ENCODE peak calls at places on chromosome X, in seven cellular contexts. One of them, this sample, is unnamed.

GRCh38 chrX:103398321-103398937 is 22.1 kb downstream of the BEX3 start:
- DNase-seq in GM12878: no peak
- DNase-seq in PC-3: peak; percentile 74
- DNase-seq in GM23248: peak; percentile 88
- DNase-seq in H1: no peak
- DNase-seq in neural progenitor cell: no peak
- DNase-seq in fibroblast of lung: peak; percentile 88
- DNase-seq in this sample: peak; percentile 64

GRCh38 chrX:134670241-134670811 is 12.1 kb upstream of the PLAC1 start:
- DNase-seq in GM12878: no peak
- DNase-seq in PC-3: peak; percentile 91
- DNase-seq in GM23248: peak; percentile 84
- DNase-seq in H1: peak; percentile 7
- DNase-seq in neural progenitor cell: peak; percentile 3
- DNase-seq in fibroblast of lung: peak; percentile 66
- DNase-seq in this sample: no peak

GRCh38 chrX:107025538-107025937 is 25.5 kb upstream of the MORC4 start:
- DNase-seq in GM12878: no peak
- DNase-seq in PC-3: peak; percentile 56
- DNase-seq in GM23248: peak; percentile 48
- DNase-seq in H1: no peak
- DNase-seq in neural progenitor cell: peak; percentile 50
- DNase-seq in fibroblast of lung: peak; percentile 45
- DNase-seq in this sample: peak; percentile 31

GRCh38 chrX:151703487-151703886 is 8.2 kb downstream of the PRRG3 start:
- DNase-seq in GM12878: no peak
- DNase-seq in PC-3: no peak
- DNase-seq in GM23248: peak; percentile 34
- DNase-seq in H1: no peak
- DNase-seq in neural progenitor cell: no peak
- DNase-seq in fibroblast of lung: no peak
- DNase-seq in this sample: no peak

GRCh38 chrX:104347860-104348259 is 93.1 kb upstream of the ESX1 start:
- DNase-seq in GM12878: no peak
- DNase-seq in PC-3: no peak
- DNase-seq in GM23248: peak; percentile 10
- DNase-seq in H1: no peak
- DNase-seq in neural progenitor cell: no peak
- DNase-seq in fibroblast of lung: no peak
- DNase-seq in this sample: no peak

GRCh38 chrX:49986058-49986457 is 63.7 kb downstream of the CLCN5 start:
- DNase-seq in GM12878: no peak
- DNase-seq in PC-3: no peak
- DNase-seq in GM23248: no peak
- DNase-seq in H1: no peak
- DNase-seq in neural progenitor cell: no peak
- DNase-seq in fibroblast of lung: no peak
- DNase-seq in this sample: no peak

GRCh38 chrX:7218321-7219152 is 70.6 kb upstream of the PUDP start:
- DNase-seq in GM12878: no peak
- DNase-seq in PC-3: no peak
- DNase-seq in GM23248: no peak
- DNase-seq in H1: no peak
- DNase-seq in neural progenitor cell: no peak
- DNase-seq in fibroblast of lung: no peak
- DNase-seq in this sample: no peak

GRCh38 chrX:47133493-47133892 is 11.0 kb downstream of the NDUFB11 start:
- DNase-seq in GM12878: no peak
- DNase-seq in PC-3: no peak
- DNase-seq in GM23248: no peak
- DNase-seq in H1: no peak
- DNase-seq in neural progenitor cell: no peak
- DNase-seq in fibroblast of lung: no peak
- DNase-seq in this sample: no peak

GRCh38 chrX:68177542-68177941 is 255.8 kb downstream of the OPHN1 start:
- DNase-seq in GM12878: no peak
- DNase-seq in PC-3: peak; percentile 36
- DNase-seq in GM23248: peak; percentile 33
- DNase-seq in H1: no peak
- DNase-seq in neural progenitor cell: no peak
- DNase-seq in fibroblast of lung: peak; percentile 18
- DNase-seq in this sample: no peak

GRCh38 chrX:102745513-102746133 is 25.1 kb downstream of the GPRASP3 start:
- DNase-seq in GM12878: no peak
- DNase-seq in PC-3: no peak
- DNase-seq in GM23248: peak; percentile 21
- DNase-seq in H1: peak; percentile 44
- DNase-seq in neural progenitor cell: peak; percentile 76
- DNase-seq in fibroblast of lung: no peak
- DNase-seq in this sample: peak; percentile 5

GRCh38 chrX:22650691-22651090 is 349.1 kb upstream of the DDX53 start:
- DNase-seq in GM12878: no peak
- DNase-seq in PC-3: no peak
- DNase-seq in GM23248: no peak
- DNase-seq in H1: no peak
- DNase-seq in neural progenitor cell: no peak
- DNase-seq in fibroblast of lung: no peak
- DNase-seq in this sample: no peak

GRCh38 chrX:12360991-12361598 is 222.8 kb downstream of the FRMPD4 start:
- DNase-seq in GM12878: no peak
- DNase-seq in PC-3: peak; percentile 58
- DNase-seq in GM23248: no peak
- DNase-seq in H1: no peak
- DNase-seq in neural progenitor cell: no peak
- DNase-seq in fibroblast of lung: peak; percentile 53
- DNase-seq in this sample: no peak

GRCh38 chrX:155744534-155744933 is 131.8 kb upstream of the TMLHE start:
- DNase-seq in GM12878: no peak
- DNase-seq in PC-3: no peak
- DNase-seq in GM23248: no peak
- DNase-seq in H1: no peak
- DNase-seq in neural progenitor cell: no peak
- DNase-seq in fibroblast of lung: no peak
- DNase-seq in this sample: no peak

GRCh38 chrX:132101799-132102198 is 26.0 kb downstream of the FRMD7 start:
- DNase-seq in GM12878: no peak
- DNase-seq in PC-3: no peak
- DNase-seq in GM23248: no peak
- DNase-seq in H1: no peak
- DNase-seq in neural progenitor cell: no peak
- DNase-seq in fibroblast of lung: no peak
- DNase-seq in this sample: no peak

GRCh38 chrX:72107320-72107719 is 24.4 kb downstream of the RTL5 start:
- DNase-seq in GM12878: no peak
- DNase-seq in PC-3: peak; percentile 52
- DNase-seq in GM23248: peak; percentile 81
- DNase-seq in H1: no peak
- DNase-seq in neural progenitor cell: no peak
- DNase-seq in fibroblast of lung: no peak
- DNase-seq in this sample: peak; percentile 30

GRCh38 chrX:72110051-72110926 is 21.4 kb downstream of the RTL5 start:
- DNase-seq in GM12878: no peak
- DNase-seq in PC-3: no peak
- DNase-seq in GM23248: no peak
- DNase-seq in H1: no peak
- DNase-seq in neural progenitor cell: no peak
- DNase-seq in fibroblast of lung: no peak
- DNase-seq in this sample: peak; percentile 42

GRCh38 chrX:72108666-72109065 is 23.0 kb downstream of the RTL5 start:
- DNase-seq in GM12878: no peak
- DNase-seq in PC-3: no peak
- DNase-seq in GM23248: no peak
- DNase-seq in H1: no peak
- DNase-seq in neural progenitor cell: no peak
- DNase-seq in fibroblast of lung: no peak
- DNase-seq in this sample: no peak

GRCh38 chrX:72105436-72105835 is 26.3 kb downstream of the RTL5 start:
- DNase-seq in GM12878: peak; percentile 56
- DNase-seq in PC-3: no peak
- DNase-seq in GM23248: no peak
- DNase-seq in H1: no peak
- DNase-seq in neural progenitor cell: no peak
- DNase-seq in fibroblast of lung: no peak
- DNase-seq in this sample: no peak

GRCh38 chrX:72107841-72108590 is 23.7 kb downstream of the RTL5 start:
- DNase-seq in GM12878: no peak
- DNase-seq in PC-3: no peak
- DNase-seq in GM23248: no peak
- DNase-seq in H1: no peak
- DNase-seq in neural progenitor cell: no peak
- DNase-seq in fibroblast of lung: no peak
- DNase-seq in this sample: no peak
- TF ChIP-seq EZH2 in GM12878: no peak
- TF ChIP-seq EZH2 in PC-3: no peak
- TF ChIP-seq EZH2 in GM23248: no peak
- TF ChIP-seq EZH2 in H1: no peak
- TF ChIP-seq EZH2 in neural progenitor cell: no peak
- TF ChIP-seq EZH2 in fibroblast of lung: no peak
- TF ChIP-seq EZH2 in this sample: no peak

GRCh38 chrX:133415276-133416105 is at the start of gene GPC4:
- DNase-seq in GM12878: no peak
- DNase-seq in PC-3: peak; percentile 76
- DNase-seq in GM23248: peak; percentile 57
- DNase-seq in H1: no peak
- DNase-seq in neural progenitor cell: peak; percentile 74
- DNase-seq in fibroblast of lung: peak; percentile 54
- DNase-seq in this sample: peak; percentile 81
- TF ChIP-seq EZH2 in GM12878: no peak
- TF ChIP-seq EZH2 in PC-3: no peak
- TF ChIP-seq EZH2 in GM23248: no peak
- TF ChIP-seq EZH2 in H1: no peak
- TF ChIP-seq EZH2 in neural progenitor cell: no peak
- TF ChIP-seq EZH2 in fibroblast of lung: no peak
- TF ChIP-seq EZH2 in this sample: no peak

DNA sequence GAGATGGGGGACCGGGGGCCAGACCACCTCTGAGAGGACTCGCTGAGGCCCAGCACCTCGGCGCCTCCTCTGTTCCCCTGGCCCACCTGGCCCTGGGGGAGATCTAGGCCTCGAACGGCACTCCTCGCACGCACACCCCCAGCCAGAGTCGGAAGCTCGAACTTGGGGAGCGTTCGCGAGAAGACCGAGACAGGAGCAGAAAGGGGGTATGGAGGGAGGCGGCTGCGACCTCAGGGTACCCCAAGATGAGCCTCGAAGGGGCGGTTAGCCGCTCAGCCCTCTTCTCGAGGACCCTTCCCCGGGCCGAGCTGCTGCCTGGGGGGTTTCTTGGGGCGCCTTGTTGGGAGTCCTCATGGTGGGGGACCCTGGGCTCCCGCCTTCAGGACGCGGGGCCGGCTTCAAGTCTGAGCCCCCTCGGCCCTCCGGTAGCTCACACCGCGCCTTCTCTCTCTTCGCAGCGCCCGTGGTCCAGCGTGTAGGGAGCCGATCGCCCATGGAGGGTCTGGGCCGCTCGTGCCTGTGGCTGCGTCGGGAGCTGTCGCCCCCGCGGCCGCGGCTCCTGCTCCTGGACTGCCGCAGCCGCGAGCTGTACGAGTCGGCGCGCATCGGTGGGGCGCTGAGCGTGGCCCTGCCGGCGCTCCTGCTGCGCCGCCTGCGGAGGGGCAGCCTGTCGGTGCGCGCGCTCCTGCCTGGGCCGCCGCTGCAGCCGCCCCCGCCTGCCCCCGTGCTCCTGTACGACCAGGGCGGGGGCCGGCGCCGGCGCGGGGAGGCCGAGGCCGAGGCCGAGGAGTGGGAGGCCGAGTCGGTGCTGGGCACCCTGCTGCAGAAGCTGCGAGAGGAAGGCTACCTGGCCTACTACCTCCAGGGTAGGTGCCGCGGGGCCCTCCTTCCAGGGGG is 706 bp downstream of the DUSP9 start:
- DNase-seq in GM12878: no peak
- DNase-seq in PC-3: no peak
- DNase-seq in GM23248: peak; percentile 13
- DNase-seq in H1: no peak
- DNase-seq in neural progenitor cell: peak; percentile 47
- DNase-seq in fibroblast of lung: no peak
- DNase-seq in this sample: no peak
- TF ChIP-seq EZH2 in GM12878: no peak
- TF ChIP-seq EZH2 in PC-3: no peak
- TF ChIP-seq EZH2 in GM23248: no peak
- TF ChIP-seq EZH2 in H1: peak; percentile 75
- TF ChIP-seq EZH2 in neural progenitor cell: peak; percentile 85
- TF ChIP-seq EZH2 in fibroblast of lung: peak; percentile 66
- TF ChIP-seq EZH2 in this sample: no peak

DNA sequence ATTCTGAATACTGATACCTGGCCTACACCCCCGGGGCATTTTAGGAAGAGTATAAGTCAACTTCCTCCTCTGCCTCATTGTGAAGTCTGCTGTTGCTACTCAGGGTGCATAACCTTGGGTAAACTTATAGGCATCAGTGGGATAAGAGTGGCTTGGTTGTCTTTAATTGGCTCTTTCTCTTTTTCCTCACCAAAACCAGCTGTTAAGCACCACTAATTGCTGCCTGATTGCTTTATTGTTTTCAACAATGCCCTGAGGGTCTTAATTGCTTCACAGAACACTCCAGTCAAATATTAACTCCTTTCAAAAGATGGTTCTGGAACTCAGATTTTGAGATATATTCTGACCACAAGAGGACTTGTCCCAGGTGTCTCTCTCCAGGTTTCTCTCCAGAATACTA is 337.0 kb upstream of the MAGEB16 start:
- DNase-seq in GM12878: no peak
- DNase-seq in PC-3: no peak
- DNase-seq in GM23248: no peak
- DNase-seq in H1: no peak
- DNase-seq in neural progenitor cell: no peak
- DNase-seq in fibroblast of lung: no peak
- DNase-seq in this sample: no peak
- TF ChIP-seq EZH2 in GM12878: no peak
- TF ChIP-seq EZH2 in PC-3: no peak
- TF ChIP-seq EZH2 in GM23248: no peak
- TF ChIP-seq EZH2 in H1: no peak
- TF ChIP-seq EZH2 in neural progenitor cell: no peak
- TF ChIP-seq EZH2 in fibroblast of lung: no peak
- TF ChIP-seq EZH2 in this sample: no peak

This sample was measured in A673.